ENCODE peak calls at places on chromosomes 5 and 9, in four cellular contexts. One of them, this sample, is unnamed.
A peak's percentile ranks its signal among the peaks of the same experiment; 100 is the strongest.

GRCh38 chr5:137808503-137809135 is 54.5 kb upstream of the HNRNPA0 start:
- DNase-seq in fibroblast of lung: no peak
- DNase-seq in adrenal gland: peak; percentile 63
- DNase-seq in GM23338: no peak
- DNase-seq in this sample: no peak

GRCh38 chr5:5421149-5421960 is 1.1 kb upstream of the ICE1 start:
- DNase-seq in fibroblast of lung: no peak
- DNase-seq in adrenal gland: no peak
- DNase-seq in GM23338: peak; percentile 36
- DNase-seq in this sample: peak; percentile 18

GRCh38 chr9:32384364-32385134 is at the start of gene ACO1:
- DNase-seq in fibroblast of lung: peak; percentile 83
- DNase-seq in adrenal gland: peak; percentile 90
- DNase-seq in GM23338: peak; percentile 93
- DNase-seq in this sample: peak; percentile 85

GRCh38 chr5:79829260-79829659 is 139.6 kb downstream of the CMYA5 start:
- DNase-seq in fibroblast of lung: no peak
- DNase-seq in adrenal gland: no peak
- DNase-seq in GM23338: peak; percentile 83
- DNase-seq in this sample: no peak

GRCh38 chr5:92687793-92688467 is 893.1 kb downstream of the NR2F1-AS1 start:
- DNase-seq in fibroblast of lung: peak; percentile 87
- DNase-seq in adrenal gland: no peak
- DNase-seq in GM23338: peak; percentile 41
- DNase-seq in this sample: peak; percentile 72

GRCh38 chr5:160075073-160075472 is 44.2 kb downstream of the PWWP2A start:
- DNase-seq in fibroblast of lung: no peak
- DNase-seq in adrenal gland: no peak
- DNase-seq in GM23338: no peak
- DNase-seq in this sample: no peak

GRCh38 chr9:128554155-128554862 is 1.9 kb downstream of the SPTAN1 start:
- DNase-seq in fibroblast of lung: peak; percentile 84
- DNase-seq in adrenal gland: peak; percentile 84
- DNase-seq in GM23338: peak; percentile 88
- DNase-seq in this sample: peak; percentile 97

GRCh38 chr5:163458778-163459405 is 1.0 kb downstream of the NUDCD2 start:
- DNase-seq in fibroblast of lung: peak; percentile 10
- DNase-seq in adrenal gland: no peak
- DNase-seq in GM23338: no peak
- DNase-seq in this sample: no peak

GRCh38 chr9:114174876-114175771 is 19.8 kb downstream of the COL27A1 start:
- DNase-seq in fibroblast of lung: peak; percentile 56
- DNase-seq in adrenal gland: no peak
- DNase-seq in GM23338: no peak
- DNase-seq in this sample: peak; percentile 62

GRCh38 chr5:34632805-34633414 is 23.2 kb upstream of the RAI14 start:
- DNase-seq in fibroblast of lung: peak; percentile 58
- DNase-seq in adrenal gland: peak; percentile 78
- DNase-seq in GM23338: peak; percentile 41
- DNase-seq in this sample: no peak

GRCh38 chr5:175746851-175747250 is 89.0 kb downstream of the HRH2 start:
- DNase-seq in fibroblast of lung: peak; percentile 3
- DNase-seq in adrenal gland: peak; percentile 43
- DNase-seq in GM23338: peak; percentile 76
- DNase-seq in this sample: peak; percentile 19

GRCh38 chr5:17431272-17432050 is 66.6 kb upstream of the TAF11L2 start:
- DNase-seq in fibroblast of lung: no peak
- DNase-seq in adrenal gland: no peak
- DNase-seq in GM23338: no peak
- DNase-seq in this sample: no peak

GRCh38 chr5:68260455-68260854 is 44.9 kb downstream of the PIK3R1 start:
- DNase-seq in fibroblast of lung: no peak
- DNase-seq in adrenal gland: no peak
- DNase-seq in GM23338: no peak
- DNase-seq in this sample: no peak

GRCh38 chr5:4879693-4880303 is 260.3 kb upstream of the ADAMTS16 start:
- DNase-seq in fibroblast of lung: peak; percentile 60
- DNase-seq in adrenal gland: peak; percentile 91
- DNase-seq in GM23338: peak; percentile 74
- DNase-seq in this sample: peak; percentile 73

GRCh38 chr5:78907255-78907886 is 77.7 kb downstream of the ARSB start:
- DNase-seq in fibroblast of lung: peak; percentile 96
- DNase-seq in adrenal gland: no peak
- DNase-seq in GM23338: no peak
- DNase-seq in this sample: peak; percentile 91

GRCh38 chr5:36755340-36755739 is 121.2 kb upstream of the NIPBL start:
- DNase-seq in fibroblast of lung: no peak
- DNase-seq in adrenal gland: no peak
- DNase-seq in GM23338: no peak
- DNase-seq in this sample: no peak

GRCh38 chr5:66903218-66903617 is 293.4 kb downstream of the CD180 start:
- DNase-seq in fibroblast of lung: no peak
- DNase-seq in adrenal gland: no peak
- DNase-seq in GM23338: peak; percentile 50
- DNase-seq in this sample: no peak

GRCh38 chr5:81969912-81970311 is 1.9 kb upstream of the ATG10 start:
- DNase-seq in fibroblast of lung: no peak
- DNase-seq in adrenal gland: no peak
- DNase-seq in GM23338: no peak
- DNase-seq in this sample: no peak

GRCh38 chr9:70220216-70220615 is 38.6 kb upstream of the SMC5 start:
- DNase-seq in fibroblast of lung: no peak
- DNase-seq in adrenal gland: no peak
- DNase-seq in GM23338: no peak
- DNase-seq in this sample: no peak

GRCh38 chr5:107389130-107389553 is 281.6 kb downstream of the EFNA5 start:
- DNase-seq in fibroblast of lung: peak; percentile 57
- DNase-seq in adrenal gland: no peak
- DNase-seq in GM23338: no peak
- DNase-seq in this sample: peak; percentile 70

GRCh38 chr9:19133549-19134345 is 6.5 kb upstream of the PLIN2 start:
- DNase-seq in fibroblast of lung: no peak
- DNase-seq in adrenal gland: no peak
- DNase-seq in GM23338: no peak
- DNase-seq in this sample: no peak

GRCh38 chr5:179887802-179888201 is 19.9 kb downstream of the TBC1D9B start:
- DNase-seq in fibroblast of lung: no peak
- DNase-seq in adrenal gland: no peak
- DNase-seq in GM23338: no peak
- DNase-seq in this sample: no peak

GRCh38 chr5:136210259-136210658 is 17.3 kb upstream of the SMIM32 start:
- DNase-seq in fibroblast of lung: no peak
- DNase-seq in adrenal gland: no peak
- DNase-seq in GM23338: no peak
- DNase-seq in this sample: peak; percentile 14

GRCh38 chr5:7961540-7961939 is 92.6 kb downstream of the MTRR start:
- DNase-seq in fibroblast of lung: no peak
- DNase-seq in adrenal gland: no peak
- DNase-seq in GM23338: no peak
- DNase-seq in this sample: no peak

GRCh38 chr9:89522261-89522978 is 24.5 kb upstream of the SEMA4D start:
- DNase-seq in fibroblast of lung: no peak
- DNase-seq in adrenal gland: no peak
- DNase-seq in GM23338: no peak
- DNase-seq in this sample: no peak

GRCh38 chr9:123421801-123422455 is 65.9 kb downstream of the CRB2 start:
- DNase-seq in fibroblast of lung: no peak
- DNase-seq in adrenal gland: no peak
- DNase-seq in GM23338: peak; percentile 48
- DNase-seq in this sample: no peak

GRCh38 chr9:137973829-137974416 is 96.3 kb downstream of the CACNA1B start:
- DNase-seq in fibroblast of lung: no peak
- DNase-seq in adrenal gland: peak; percentile 33
- DNase-seq in GM23338: no peak
- DNase-seq in this sample: no peak

DNA sequence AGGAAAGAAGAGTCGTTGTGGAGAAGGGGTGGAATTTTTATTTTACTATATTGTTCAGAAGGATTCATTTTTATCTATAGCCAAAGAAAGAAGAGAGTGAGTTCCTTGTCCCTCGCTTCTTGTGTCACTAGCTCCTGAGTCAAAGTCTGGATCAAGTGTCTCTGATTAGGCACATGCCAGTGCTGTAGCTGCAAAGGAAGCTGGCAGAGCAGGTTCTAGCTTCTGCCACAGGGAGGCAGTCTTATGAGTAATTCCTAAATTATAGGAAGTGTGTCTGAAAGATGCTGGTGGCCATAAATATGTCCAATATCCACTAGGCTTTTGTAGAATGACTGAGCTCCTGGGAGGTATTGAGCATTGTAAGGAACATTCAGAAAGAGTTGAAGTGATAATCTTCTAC is 84.7 kb downstream of the DOCK2 start:
- DNase-seq in fibroblast of lung: no peak
- DNase-seq in adrenal gland: no peak
- DNase-seq in GM23338: no peak
- DNase-seq in this sample: no peak
- TF ChIP-seq CTCF in fibroblast of lung: no peak
- TF ChIP-seq CTCF in adrenal gland: no peak
- TF ChIP-seq CTCF in GM23338: peak; percentile 30
- TF ChIP-seq CTCF in this sample: no peak

DNA sequence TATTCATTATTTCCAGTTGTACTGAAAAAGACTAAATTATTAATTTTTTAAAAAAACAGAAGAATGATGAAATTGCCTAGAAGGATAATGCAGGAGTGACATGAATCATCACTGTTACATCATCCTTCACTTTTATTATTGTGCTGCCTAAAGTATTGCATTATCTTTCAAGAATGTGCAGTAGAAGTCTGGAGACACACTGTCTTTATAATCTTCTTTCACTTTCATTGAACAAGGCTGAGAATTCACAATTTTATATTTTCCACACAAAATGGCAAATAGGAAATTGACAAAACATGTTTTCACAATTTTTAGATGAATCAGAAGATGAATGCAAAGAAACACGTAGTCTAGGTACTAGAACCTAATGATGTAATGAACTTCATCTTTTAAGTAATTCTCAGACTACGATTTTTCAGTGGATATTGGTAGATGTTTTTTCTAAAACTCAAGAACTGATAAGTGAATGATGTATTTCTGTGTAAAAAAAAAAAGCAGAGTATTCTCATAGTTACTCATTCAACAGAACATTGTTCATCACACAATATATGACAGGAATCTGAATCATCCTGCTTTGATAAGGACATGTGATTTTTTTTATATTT is 131.5 kb upstream of the GRHPR start:
- DNase-seq in fibroblast of lung: peak; percentile 90
- DNase-seq in adrenal gland: no peak
- DNase-seq in GM23338: no peak
- DNase-seq in this sample: peak; percentile 90
- H3K4me3 ChIP-seq in fibroblast of lung: no peak overlapping the region
- H3K4me3 ChIP-seq in adrenal gland: no peak overlapping the region
- H3K4me3 ChIP-seq in GM23338: no peak overlapping the region
- H3K4me3 ChIP-seq in this sample: peak overlapping the region; percentile 50

GRCh38 chr9:136565075-136565721 is 19.4 kb upstream of the NOTCH1 start:
- DNase-seq in fibroblast of lung: peak; percentile 67
- DNase-seq in adrenal gland: peak; percentile 74
- DNase-seq in GM23338: no peak
- DNase-seq in this sample: peak; percentile 46

GRCh38 chr9:136562746-136563506 is 17.1 kb upstream of the NOTCH1 start:
- DNase-seq in fibroblast of lung: no peak
- DNase-seq in adrenal gland: no peak
- DNase-seq in GM23338: no peak
- DNase-seq in this sample: no peak

GRCh38 chr9:136563646-136564321 is 17.9 kb upstream of the NOTCH1 start:
- DNase-seq in fibroblast of lung: no peak
- DNase-seq in adrenal gland: no peak
- DNase-seq in GM23338: no peak
- DNase-seq in this sample: no peak

GRCh38 chr9:136565722-136566552 is 20.1 kb upstream of the NOTCH1 start:
- DNase-seq in fibroblast of lung: no peak
- DNase-seq in adrenal gland: no peak
- DNase-seq in GM23338: no peak
- DNase-seq in this sample: no peak

DNA sequence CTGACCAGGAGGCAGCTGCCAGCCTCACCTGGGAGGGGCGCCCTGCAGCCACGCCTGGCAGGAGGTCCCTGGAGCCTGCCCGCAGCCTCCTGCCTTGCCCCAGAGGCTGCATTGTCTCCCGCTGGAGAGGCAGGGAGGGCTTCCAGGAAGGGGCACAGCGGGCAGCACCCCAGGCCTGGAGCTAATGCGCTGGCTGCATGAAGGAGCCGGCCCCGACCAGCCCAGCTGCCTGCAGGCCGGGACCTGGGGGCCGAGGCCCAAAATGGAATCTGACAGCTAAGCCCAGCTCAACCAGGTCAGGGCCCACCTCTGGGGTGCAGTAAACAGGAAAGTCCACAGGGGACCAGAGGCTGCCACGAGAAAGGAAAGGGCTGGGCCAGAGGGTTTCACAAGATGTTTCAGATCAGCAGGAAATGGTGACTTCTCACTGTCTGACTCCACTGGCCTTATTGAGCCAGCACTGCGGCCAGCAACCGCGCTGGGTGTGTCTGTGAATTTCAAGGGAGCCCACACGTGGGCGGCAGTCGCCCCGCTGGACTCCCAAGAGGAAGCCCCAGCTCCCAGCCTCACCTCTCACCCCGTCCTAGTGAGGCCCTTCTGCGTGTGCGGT is 18.6 kb upstream of the NOTCH1 start:
- DNase-seq in fibroblast of lung: peak; percentile 76
- DNase-seq in adrenal gland: peak; percentile 86
- DNase-seq in GM23338: no peak
- DNase-seq in this sample: peak; percentile 80
- TF ChIP-seq CTCF in fibroblast of lung: no peak
- TF ChIP-seq CTCF in adrenal gland: no peak
- TF ChIP-seq CTCF in GM23338: no peak
- TF ChIP-seq CTCF in this sample: peak; percentile 14

GRCh38 chr5:173325091-173325698 is 3.0 kb downstream of the STC2 start:
- DNase-seq in fibroblast of lung: no peak
- DNase-seq in adrenal gland: no peak
- DNase-seq in GM23338: no peak
- DNase-seq in this sample: no peak

GRCh38 chr5:173323121-173323798 is 5.0 kb downstream of the STC2 start:
- DNase-seq in fibroblast of lung: no peak
- DNase-seq in adrenal gland: peak; percentile 46
- DNase-seq in GM23338: no peak
- DNase-seq in this sample: no peak

GRCh38 chr5:173321886-173322285 is 6.3 kb downstream of the STC2 start:
- DNase-seq in fibroblast of lung: peak; percentile 63
- DNase-seq in adrenal gland: peak; percentile 13
- DNase-seq in GM23338: no peak
- DNase-seq in this sample: peak; percentile 64

GRCh38 chr5:173324115-173325001 is 3.9 kb downstream of the STC2 start:
- DNase-seq in fibroblast of lung: peak; percentile 97
- DNase-seq in adrenal gland: peak; percentile 77
- DNase-seq in GM23338: no peak
- DNase-seq in this sample: peak; percentile 95

DNA sequence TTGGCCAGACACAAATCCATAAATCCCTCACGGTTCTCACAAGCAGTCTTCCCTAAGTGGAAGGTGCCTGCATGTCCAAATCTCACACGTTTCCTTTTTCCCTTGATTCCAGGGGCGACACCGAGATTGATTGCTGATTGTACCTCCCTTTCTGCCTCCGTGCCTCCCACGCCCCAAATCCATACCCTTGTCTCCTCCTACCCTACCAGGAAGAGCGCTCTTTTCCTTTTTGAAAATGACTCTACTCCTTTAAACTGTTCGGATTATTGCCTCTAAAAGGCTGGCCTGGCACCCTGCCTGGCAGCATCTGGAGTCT is 4.5 kb downstream of the STC2 start:
- DNase-seq in fibroblast of lung: no peak
- DNase-seq in adrenal gland: no peak
- DNase-seq in GM23338: no peak
- DNase-seq in this sample: no peak
- H3K4me3 ChIP-seq in fibroblast of lung: peak overlapping the region; percentile 73
- H3K4me3 ChIP-seq in adrenal gland: no peak overlapping the region
- H3K4me3 ChIP-seq in GM23338: peak overlapping the region; percentile 6
- H3K4me3 ChIP-seq in this sample: peak overlapping the region; percentile 20

This sample was measured in fibroblast of pulmonary artery.